ENCODE peak calls at places on chromosomes 5 and 9, in five cellular contexts. H is PC-3, T is right lobe of liver, O is tibial artery, G is uterus. U is an unnamed sample.

GRCh38 chr5:43121565-43122484 is 1.1 kb downstream of the ZNF131 start:
- DNase-seq in H (peak; percentile 46), T (no peak), O (no peak), G (no peak), U (no peak)

GRCh38 chr5:82599692-82600091 is 321.5 kb upstream of the RPS23 start:
- DNase-seq in H (no peak), T (no peak), O (no peak), G (no peak), U (no peak)

GRCh38 chr5:127770272-127770671 is 67.1 kb downstream of the CCDC192 start:
- DNase-seq in H (no peak), T (no peak), O (no peak), G (no peak), U (no peak)

GRCh38 chr5:130068988-130069387 is 164.7 kb downstream of the CHSY3 start:
- DNase-seq in H (peak; percentile 26), T (no peak), O (no peak), G (no peak), U (no peak)

GRCh38 chr5:157197088-157197487 is 16.4 kb downstream of the ITK start:
- DNase-seq in H (no peak), T (no peak), O (no peak), G (no peak), U (no peak)

GRCh38 chr9:136249881-136250559 is 4.4 kb upstream of the QSOX2 start:
- DNase-seq in H (no peak), T (no peak), O (no peak), G (no peak), U (no peak)

GRCh38 chr9:111937781-111938426 is 41.3 kb downstream of the UGCG start:
- DNase-seq in H (no peak), T (peak; percentile 61), O (no peak), G (peak; percentile 28), U (no peak)

GRCh38 chr5:140628711-140629110 is 4.3 kb downstream of the CD14 start:
- DNase-seq in H (no peak), T (no peak), O (no peak), G (no peak), U (no peak)

GRCh38 chr9:81534138-81534865 is 155.0 kb downstream of the TLE1 start:
- DNase-seq in H (peak; percentile 34), T (no peak), O (no peak), G (no peak), U (no peak)

GRCh38 chr9:98312365-98312764 is 56.9 kb upstream of the TBC1D2 start:
- DNase-seq in H (no peak), T (no peak), O (no peak), G (no peak), U (no peak)

GRCh38 chr9:124261787-124262595 is 4.2 kb downstream of the NEK6 start:
- DNase-seq in H (no peak), T (no peak), O (no peak), G (no peak), U (no peak)

GRCh38 chr9:133151041-133151440 is 12.7 kb downstream of the GBGT1 start:
- DNase-seq in H (no peak), T (no peak), O (no peak), G (no peak), U (no peak)

GRCh38 chr5:40204157-40204556 is 475.6 kb upstream of the PTGER4 start:
- DNase-seq in H (no peak), T (no peak), O (no peak), G (no peak), U (no peak)

GRCh38 chr5:59218424-59219045 is 635.7 kb downstream of the RAB3C start:
- DNase-seq in H (peak; percentile 1), T (no peak), O (no peak), G (no peak), U (no peak)

GRCh38 chr9:130051855-130052254 is 1.9 kb upstream of the GPR107 start:
- DNase-seq in H (peak; percentile 83), T (no peak), O (no peak), G (no peak), U (no peak)

GRCh38 chr9:27088981-27089380 is 20.0 kb upstream of the TEK start:
- DNase-seq in H (no peak), T (no peak), O (no peak), G (no peak), U (no peak)

GRCh38 chr5:168734657-168735344 is 155.6 kb upstream of the PANK3 start:
- DNase-seq in H (no peak), T (no peak), O (peak; percentile 96), G (peak; percentile 32), U (no peak)

GRCh38 chr9:886886-887285 is 45.4 kb downstream of the DMRT1 start:
- DNase-seq in H (no peak), T (no peak), O (no peak), G (no peak), U (no peak)
- H3K9me3 ChIP-seq in H (no peaks in the 10 kb centered on the region), T (no peaks in the 10 kb centered on the region), O (no peaks in the 10 kb centered on the region), G (no peaks in the 10 kb centered on the region), U (no peaks in the 10 kb centered on the region)

GRCh38 chr5:83633285-83633684 is 87.4 kb downstream of the HAPLN1 start:
- DNase-seq in H (no peak), T (no peak), O (no peak), G (no peak), U (no peak)
- H3K27ac ChIP-seq in H (no peak overlapping the region), T (no peak overlapping the region), O (no peak overlapping the region), G (no peak overlapping the region), U (no peak overlapping the region)

GRCh38 chr9:21889673-21890072 is 87.2 kb downstream of the MTAP start:
- DNase-seq in H (no peak), T (no peak), O (no peak), G (no peak), U (no peak)

GRCh38 chr9:21890696-21891095 is 88.3 kb downstream of the MTAP start:
- DNase-seq in H (no peak), T (no peak), O (no peak), G (no peak), U (no peak)
- H3K9me3 ChIP-seq in H (no peaks in the 10 kb centered on the region), T (no peaks in the 10 kb centered on the region), O (peaks cover 4% of the 10 kb centered on the region), G (peaks cover 11% of the 10 kb centered on the region), U (no peaks in the 10 kb centered on the region)

GRCh38 chr5:172182291-172182690 is 5.7 kb downstream of the STK10 start:
- DNase-seq in H (no peak), T (no peak), O (no peak), G (no peak), U (no peak)

GRCh38 chr5:172178301-172179031 is 9.6 kb downstream of the STK10 start:
- DNase-seq in H (no peak), T (no peak), O (no peak), G (no peak), U (no peak)

GRCh38 chr5:172180936-172181335 is 7.1 kb downstream of the STK10 start:
- DNase-seq in H (no peak), T (no peak), O (no peak), G (no peak), U (no peak)

GRCh38 chr5:172177232-172177631 is 10.8 kb downstream of the STK10 start:
- DNase-seq in H (no peak), T (no peak), O (no peak), G (no peak), U (no peak)

DNA sequence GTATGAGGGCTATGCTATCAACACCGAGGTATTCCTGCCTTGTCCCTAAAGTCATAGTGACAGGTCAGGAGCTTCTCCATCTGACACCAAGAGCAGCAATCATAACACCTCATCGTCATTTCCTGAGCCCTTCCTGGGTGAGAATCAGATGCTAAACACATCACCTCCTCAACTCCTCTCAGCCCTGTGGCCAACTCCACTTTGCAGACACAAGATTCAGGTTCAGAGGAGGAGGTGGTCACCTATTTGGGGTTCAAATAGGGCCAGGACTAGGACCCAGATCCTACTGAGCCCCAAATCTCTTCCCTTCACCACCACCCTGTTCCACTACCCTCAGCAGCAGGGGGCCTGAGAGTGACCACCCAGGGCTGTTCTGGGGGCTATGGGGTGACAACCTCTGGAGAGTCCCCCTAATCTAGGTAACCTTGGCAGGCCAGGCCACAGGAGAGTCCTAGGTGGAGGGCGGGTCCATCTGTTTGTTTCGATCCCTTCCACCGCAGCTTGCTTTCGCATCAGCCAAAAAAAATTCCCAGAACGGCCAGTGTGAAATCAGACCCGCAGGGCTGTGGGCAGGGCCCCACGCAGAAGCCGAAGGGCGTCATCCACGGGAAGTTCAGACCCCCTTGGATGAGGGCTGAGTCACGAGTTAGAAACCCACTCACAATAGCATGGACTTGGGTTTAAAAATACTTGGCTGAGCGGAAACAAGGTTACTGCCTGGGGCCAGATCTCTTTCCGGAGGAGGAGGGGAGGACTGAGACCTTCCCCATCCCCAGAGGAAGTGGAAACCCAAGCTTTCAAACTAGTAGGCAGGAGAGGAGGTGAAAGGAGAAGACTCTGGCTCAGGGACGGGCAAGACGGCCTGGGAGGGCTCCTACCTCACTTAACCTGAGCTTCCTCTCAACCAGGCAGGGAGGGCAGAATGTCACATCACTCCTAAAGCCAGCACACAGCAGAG is 8.7 kb downstream of the STK10 start:
- DNase-seq in H (no peak), T (no peak), O (no peak), G (no peak), U (no peak)
- H3K27ac ChIP-seq in H (no peak overlapping the region), T (no peak overlapping the region), O (no peak overlapping the region), G (no peak overlapping the region), U (no peak overlapping the region)

DNA sequence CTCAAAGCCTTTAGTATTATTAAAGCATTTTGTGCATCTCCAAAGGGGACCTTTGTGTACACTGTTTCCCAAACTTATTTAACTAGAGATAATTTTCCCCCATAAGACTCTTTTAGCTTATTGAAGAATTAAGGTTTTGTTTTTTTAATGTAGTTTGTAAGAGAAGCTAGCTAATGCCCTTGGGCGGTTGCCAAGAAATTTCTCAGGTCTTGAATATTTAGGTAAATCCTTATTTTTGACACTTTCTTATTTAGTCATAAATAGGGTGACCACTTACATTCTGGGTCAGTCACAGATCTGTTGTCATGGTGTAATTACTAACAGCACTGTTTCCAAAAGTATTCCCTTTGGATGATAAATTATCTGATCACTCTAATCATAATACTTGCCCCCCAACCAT is 27.2 kb downstream of the TNFAIP8 start:
- DNase-seq in H (no peak), T (no peak), O (no peak), G (no peak), U (no peak)
- H3K9me3 ChIP-seq in H (no peaks in the 10 kb centered on the region), T (no peaks in the 10 kb centered on the region), O (no peaks in the 10 kb centered on the region), G (no peaks in the 10 kb centered on the region), U (no peaks in the 10 kb centered on the region)

DNA sequence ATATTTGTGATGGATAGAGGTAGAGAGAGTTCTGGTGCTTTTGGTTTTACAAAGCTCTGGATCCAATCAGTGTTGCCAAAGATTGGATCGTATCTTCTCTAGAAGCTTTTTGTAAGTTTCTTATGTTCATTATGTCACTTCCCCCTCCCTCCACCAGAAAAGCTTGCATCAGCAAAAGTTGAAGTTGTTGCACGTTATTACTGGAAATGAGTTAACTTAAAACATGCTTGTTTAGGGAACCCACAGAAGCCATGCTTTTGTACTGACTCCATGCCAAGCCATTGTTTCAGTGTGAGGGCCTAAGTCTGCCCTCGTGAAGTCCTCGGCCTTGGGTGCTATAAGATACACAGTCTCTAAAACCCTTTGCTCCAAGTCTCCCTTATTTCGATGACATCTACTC is 186.6 kb downstream of the ERCC6L2 start:
- DNase-seq in H (no peak), T (no peak), O (no peak), G (no peak), U (no peak)
- H3K27ac ChIP-seq in H (no peak overlapping the region), T (no peak overlapping the region), O (no peak overlapping the region), G (no peak overlapping the region), U (no peak overlapping the region)

GRCh38 chr5:132032156-132032555 is 20.7 kb upstream of the ACSL6 start:
- DNase-seq in H (no peak), T (no peak), O (no peak), G (no peak), U (no peak)
- H3K9me3 ChIP-seq in H (no peaks in the 10 kb centered on the region), T (peaks cover 8% of the 10 kb centered on the region), O (no peaks in the 10 kb centered on the region), G (no peaks in the 10 kb centered on the region), U (no peaks in the 10 kb centered on the region)

U was measured in ovary.